ENCODE peak calls at places on chromosome 21, in six cellular contexts. L is astrocyte of the spinal cord, K is kidney, C is psoas muscle, M is heart right ventricle, V is Peyer's patch. N is an unnamed sample.

GRCh38 chr21:19237603-19238002 is 834.0 kb upstream of the TMPRSS15 start:
- DNase-seq in L (no peak), K (no peak), C (no peak), M (no peak), V (no peak), N (no peak)

GRCh38 chr21:31557421-31557955 is 102.0 kb upstream of the SOD1 start:
- DNase-seq in L (no peak), K (peak), C (no peak), M (no peak), V (no peak), N (no peak)

GRCh38 chr21:24220466-24220865 is 1386.8 kb downstream of the MRPL39 start:
- DNase-seq in L (no peak), K (no peak), C (no peak), M (no peak), V (no peak), N (no peak)

GRCh38 chr21:27813750-27814149 is 846.9 kb upstream of the ADAMTS5 start:
- DNase-seq in L (no peak), K (no peak), C (no peak), M (peak), V (no peak), N (no peak)

GRCh38 chr21:27812279-27812678 is 845.4 kb upstream of the ADAMTS5 start:
- DNase-seq in L (no peak), K (no peak), C (no peak), M (no peak), V (no peak), N (no peak)

GRCh38 chr21:35616090-35616489 is 444.2 kb downstream of the SETD4 start:
- DNase-seq in L (peak), K (no peak), C (no peak), M (no peak), V (no peak), N (no peak)

GRCh38 chr21:21151231-21151630 is 153.0 kb downstream of the NCAM2 start:
- DNase-seq in L (no peak), K (no peak), C (no peak), M (no peak), V (no peak), N (no peak)

GRCh38 chr21:14583629-14584251 is 37.6 kb upstream of the SAMSN1 start:
- DNase-seq in L (peak), K (no peak), C (no peak), M (no peak), V (no peak), N (no peak)

GRCh38 chr21:24895885-24896734 is 711.2 kb downstream of the MRPL39 start:
- DNase-seq in L (peak), K (no peak), C (no peak), M (no peak), V (no peak), N (no peak)

GRCh38 chr21:46500224-46500861 is 41.7 kb downstream of the DIP2A start:
- DNase-seq in L (peak), K (no peak), C (no peak), M (no peak), V (no peak), N (peak)

GRCh38 chr21:28067015-28067414 is 925.7 kb downstream of the LTN1 start:
- DNase-seq in L (no peak), K (no peak), C (no peak), M (no peak), V (no peak), N (no peak)

GRCh38 chr21:34813266-34813886 is 144.6 kb downstream of the CLIC6 start:
- DNase-seq in L (peak), K (no peak), C (no peak), M (no peak), V (no peak), N (no peak)

GRCh38 chr21:39054066-39054465 is 129.2 kb downstream of the PSMG1 start:
- DNase-seq in L (no peak), K (no peak), C (no peak), M (no peak), V (no peak), N (no peak)

GRCh38 chr21:39052718-39053117 is 130.5 kb downstream of the PSMG1 start:
- DNase-seq in L (no peak), K (no peak), C (no peak), M (no peak), V (no peak), N (no peak)

GRCh38 chr21:39050839-39051560 is 132.3 kb downstream of the PSMG1 start:
- DNase-seq in L (no peak), K (no peak), C (no peak), M (no peak), V (no peak), N (no peak)

GRCh38 chr21:39055167-39055767 is 128.0 kb downstream of the PSMG1 start:
- DNase-seq in L (no peak), K (no peak), C (no peak), M (peak), V (no peak), N (no peak)

DNA sequence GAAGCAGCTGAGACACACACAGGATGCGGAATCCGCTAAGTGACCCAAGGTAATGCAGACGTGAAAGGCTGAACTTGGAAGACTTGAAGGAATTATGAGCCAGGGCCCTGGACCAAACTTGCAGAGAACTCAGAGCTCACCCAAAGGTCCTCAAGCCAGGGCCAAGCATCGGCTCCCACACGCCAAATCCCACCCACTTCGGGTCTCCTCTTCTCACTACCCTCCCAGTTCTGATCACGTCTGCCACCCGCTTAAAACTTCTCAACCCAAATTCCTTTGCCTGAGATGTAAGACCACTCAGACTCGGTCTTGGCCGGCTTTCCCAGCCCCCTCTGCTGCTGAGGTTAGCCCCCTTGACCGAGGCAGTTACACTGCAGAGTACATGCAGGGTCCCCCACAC is 130.1 kb downstream of the PSMG1 start:
- DNase-seq in L (no peak), K (no peak), C (no peak), M (no peak), V (no peak), N (no peak)
- TF ChIP-seq CTCF in L (no peak), K (no peak), C (no peak), M (no peak), V (no peak), N (no peak)

DNA sequence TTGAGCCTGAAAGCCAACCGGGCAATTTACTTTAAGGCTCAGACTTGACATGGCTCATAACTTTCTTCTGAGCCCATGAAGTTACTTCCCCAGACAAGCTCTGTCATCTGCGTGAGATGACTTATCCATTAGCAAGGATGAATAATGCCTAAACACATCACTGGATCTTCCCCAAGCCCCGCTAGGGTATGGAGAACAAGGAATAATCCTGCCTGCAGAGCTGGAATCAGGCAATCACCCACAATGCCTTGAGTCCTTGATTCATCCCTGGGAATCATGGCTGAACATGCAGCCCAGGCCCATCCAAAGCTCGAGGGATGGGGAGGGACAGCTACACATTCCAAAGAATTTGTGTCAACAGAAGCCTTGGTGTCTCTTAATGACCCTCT is 131.7 kb downstream of the PSMG1 start:
- DNase-seq in L (no peak), K (no peak), C (no peak), M (no peak), V (no peak), N (no peak)
- TF ChIP-seq CTCF in L (no peak), K (no peak), C (no peak), M (no peak), V (no peak), N (no peak)

GRCh38 chr21:38804617-38805281 is 980 bp upstream of the ETS2 start:
- DNase-seq in L (peak), K (peak), C (peak), M (peak), V (peak), N (peak)

GRCh38 chr21:38805282-38806152 is at the start of gene ETS2:
- DNase-seq in L (peak), K (peak), C (peak), M (peak), V (peak), N (peak)

GRCh38 chr21:38806942-38807284 is 1.2 kb downstream of the ETS2 start:
- DNase-seq in L (peak), K (no peak), C (no peak), M (no peak), V (no peak), N (no peak)

GRCh38 chr21:38807481-38807880 is 1.8 kb downstream of the ETS2 start:
- DNase-seq in L (peak), K (no peak), C (no peak), M (no peak), V (no peak), N (no peak)

GRCh38 chr21:38806153-38806941 is 618 bp downstream of the ETS2 start:
- DNase-seq in L (no peak), K (peak), C (peak), M (peak), V (peak), N (peak)
- TF ChIP-seq CTCF in L (peak), K (no peak), C (peak), M (no peak), V (no peak), N (no peak)

DNA sequence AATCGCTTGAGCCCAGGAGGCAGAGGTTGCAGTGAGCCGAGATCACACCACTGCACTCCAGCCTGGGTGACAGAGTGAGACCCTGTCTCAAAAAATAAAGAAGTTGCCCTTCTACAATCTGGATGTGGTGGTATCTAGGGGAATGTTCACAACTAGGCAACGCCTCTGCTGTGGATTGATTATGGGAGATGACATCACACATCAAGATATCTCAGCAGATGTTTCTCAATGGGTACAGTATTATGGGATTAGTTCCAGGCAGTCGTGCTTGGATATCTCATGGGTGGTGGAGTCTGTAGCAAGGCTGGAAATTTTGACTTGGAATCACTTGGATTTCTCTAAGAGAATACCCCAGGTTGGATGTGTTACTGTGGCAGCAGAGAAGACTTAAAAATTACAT is 7.7 kb downstream of the IFNAR2 start:
- DNase-seq in L (no peak), K (no peak), C (no peak), M (no peak), V (no peak), N (no peak)
- TF ChIP-seq CTCF in L (no peak), K (no peak), C (no peak), M (no peak), V (no peak), N (no peak)

GRCh38 chr21:37074546-37074945 is 1.5 kb downstream of the TTC3 start:
- DNase-seq in L (no peak), K (no peak), C (no peak), M (no peak), V (no peak), N (no peak)

GRCh38 chr21:37072988-37073416 is at the start of the genes PIGP and TTC3:
- DNase-seq in L (peak), K (peak), C (peak), M (peak), V (peak), N (peak)

GRCh38 chr21:37074195-37074510 is 1.1 kb downstream of the TTC3 start:
- DNase-seq in L (no peak), K (no peak), C (no peak), M (no peak), V (no peak), N (no peak)

GRCh38 chr21:37072239-37072987 is 458 bp downstream of the PIGP start:
- DNase-seq in L (peak), K (no peak), C (peak), M (peak), V (peak), N (peak)

GRCh38 chr21:37073417-37074194 is 552 bp downstream of the TTC3 start:
- DNase-seq in L (peak), K (peak), C (no peak), M (peak), V (peak), N (peak)
- TF ChIP-seq CTCF in L (no peak), K (no peak), C (no peak), M (no peak), V (no peak), N (peak)

GRCh38 chr21:26683996-26684395 is 110.9 kb upstream of the CYYR1 start:
- DNase-seq in L (no peak), K (no peak), C (no peak), M (no peak), V (no peak), N (no peak)

GRCh38 chr21:26686705-26687104 is 113.6 kb upstream of the CYYR1 start:
- DNase-seq in L (no peak), K (no peak), C (no peak), M (no peak), V (no peak), N (no peak)

GRCh38 chr21:26684866-26685265 is 111.8 kb upstream of the CYYR1 start:
- DNase-seq in L (no peak), K (no peak), C (no peak), M (no peak), V (no peak), N (no peak)

DNA sequence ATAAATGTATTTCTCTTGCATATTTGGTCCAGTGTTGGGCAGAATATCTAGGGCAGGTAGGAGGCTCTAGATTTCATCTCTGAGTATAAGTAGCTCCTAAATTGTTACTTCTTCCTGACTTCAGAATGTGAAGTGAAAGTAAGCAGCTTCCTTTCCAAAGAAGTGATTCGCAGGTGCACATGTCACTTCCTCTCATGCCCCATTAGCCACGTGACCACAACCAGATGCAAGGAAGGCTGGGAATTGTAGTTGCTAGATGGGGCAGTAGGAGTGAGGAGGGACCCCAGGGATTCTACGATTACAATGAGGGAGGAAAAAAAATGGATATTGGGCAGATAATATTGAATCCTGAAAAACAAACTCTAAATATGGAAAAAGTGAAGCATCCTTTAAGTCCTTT is 113.2 kb upstream of the CYYR1 start:
- DNase-seq in L (peak), K (no peak), C (no peak), M (no peak), V (no peak), N (peak)
- TF ChIP-seq CTCF in L (no peak), K (no peak), C (no peak), M (no peak), V (no peak), N (no peak)

GRCh38 chr21:44817914-44818635 is at the start of gene SUMO3:
- DNase-seq in L (peak), K (peak), C (peak), M (peak), V (peak), N (peak)
- TF ChIP-seq CTCF in L (no peak), K (no peak), C (no peak), M (no peak), V (no peak), N (no peak)

GRCh38 chr21:45377866-45378257 is 27.1 kb upstream of the COL18A1 start:
- DNase-seq in L (no peak), K (peak), C (no peak), M (no peak), V (no peak), N (no peak)
- TF ChIP-seq CTCF in L (no peak), K (no peak), C (no peak), M (no peak), V (no peak), N (no peak)

GRCh38 chr21:42830456-42831455 is 48.6 kb downstream of the WDR4 start:
- DNase-seq in L (no peak), K (peak), C (no peak), M (no peak), V (no peak), N (no peak)
- TF ChIP-seq CTCF in L (no peak), K (no peak), C (no peak), M (peak), V (no peak), N (no peak)

GRCh38 chr21:17903029-17903806 is 84.1 kb upstream of the C21orf91 start:
- DNase-seq in L (peak), K (no peak), C (no peak), M (no peak), V (no peak), N (peak)
- TF ChIP-seq CTCF in L (no peak), K (no peak), C (peak), M (peak), V (no peak), N (no peak)

N was measured in GM20000.